ENCODE peak calls at places on chromosomes 6 and 20, in seven cellular contexts. S, H, L, C, M, Q and E are unnamed samples.

GRCh38 chr6:63236398-63236817 is 25.1 kb downstream of the FKBP1C start:
- DNase-seq in S (no peak), H (no peak), L (no peak), C (no peak), M (peak; percentile 14), Q (no peak), E (no peak)

GRCh38 chr6:93417421-93417996 is 1.9 kb downstream of the EPHA7 start:
- DNase-seq in S (no peak), H (peak; percentile 79), L (peak; percentile 6), C (peak; percentile 20), M (no peak), Q (no peak), E (no peak)

GRCh38 chr6:41247882-41248707 is 19.9 kb downstream of the TREML4 start:
- DNase-seq in S (no peak), H (no peak), L (no peak), C (no peak), M (no peak), Q (no peak), E (no peak)

GRCh38 chr6:30818426-30818841 is 65.9 kb upstream of the DDR1 start:
- DNase-seq in S (no peak), H (no peak), L (peak; percentile 41), C (peak; percentile 82), M (no peak), Q (peak; percentile 88), E (peak; percentile 92)

GRCh38 chr6:87200469-87201174 is 45.3 kb downstream of the ZNF292 start:
- DNase-seq in S (no peak), H (no peak), L (no peak), C (no peak), M (peak; percentile 14), Q (peak; percentile 46), E (peak; percentile 79)

GRCh38 chr6:89487864-89488263 is 54.9 kb downstream of the ANKRD6 start:
- DNase-seq in S (no peak), H (no peak), L (no peak), C (no peak), M (no peak), Q (no peak), E (no peak)

GRCh38 chr6:27811383-27811782 is 100.8 kb downstream of the OR2B2 start:
- DNase-seq in S (no peak), H (no peak), L (no peak), C (no peak), M (peak; percentile 37), Q (no peak), E (no peak)

GRCh38 chr6:84774174-84775158 is 10.1 kb upstream of the TBX18 start:
- DNase-seq in S (peak; percentile 58), H (peak; percentile 65), L (peak; percentile 79), C (no peak), M (no peak), Q (peak; percentile 51), E (peak; percentile 54)

GRCh38 chr20:953742-954141 is 37.6 kb upstream of the ANGPT4 start:
- DNase-seq in S (no peak), H (peak; percentile 45), L (no peak), C (no peak), M (peak; percentile 16), Q (peak; percentile 5), E (peak; percentile 8)

GRCh38 chr20:18012901-18013300 is 44.1 kb downstream of the MGME1 start:
- DNase-seq in S (no peak), H (no peak), L (no peak), C (no peak), M (no peak), Q (no peak), E (no peak)

GRCh38 chr20:1761116-1761515 is 103.5 kb upstream of the SIRPG start:
- DNase-seq in S (no peak), H (no peak), L (peak; percentile 31), C (peak; percentile 95), M (no peak), Q (peak; percentile 93), E (peak; percentile 86)

GRCh38 chr20:1296117-1296610 is 30.1 kb downstream of the SNPH start:
- DNase-seq in S (no peak), H (no peak), L (no peak), C (no peak), M (no peak), Q (no peak), E (no peak)

GRCh38 chr20:24994186-24994465 is 1.6 kb upstream of the APMAP start:
- DNase-seq in S (no peak), H (no peak), L (no peak), C (no peak), M (no peak), Q (no peak), E (no peak)

GRCh38 chr20:18628330-18628941 is 40.6 kb downstream of the DTD1 start:
- DNase-seq in S (no peak), H (peak; percentile 49), L (no peak), C (no peak), M (no peak), Q (no peak), E (no peak)

GRCh38 chr20:57501461-57502330 is 23.2 kb downstream of the CTCFL start:
- DNase-seq in S (no peak), H (no peak), L (no peak), C (no peak), M (peak; percentile 39), Q (no peak), E (peak; percentile 46)

GRCh38 chr6:89116702-89117101 is 1.2 kb downstream of the SRSF12 start:
- DNase-seq in S (no peak), H (no peak), L (no peak), C (no peak), M (no peak), Q (no peak), E (no peak)

GRCh38 chr6:159952289-159953005 is 16.4 kb upstream of the IGF2R start:
- DNase-seq in S (no peak), H (no peak), L (no peak), C (no peak), M (no peak), Q (no peak), E (no peak)

GRCh38 chr6:154485784-154486183 is 24.7 kb downstream of the CNKSR3 start:
- DNase-seq in S (no peak), H (no peak), L (no peak), C (no peak), M (no peak), Q (no peak), E (no peak)

GRCh38 chr6:111952821-111953535 is 79.7 kb upstream of the FYN start:
- DNase-seq in S (no peak), H (no peak), L (no peak), C (no peak), M (peak; percentile 38), Q (peak; percentile 78), E (peak; percentile 87)

GRCh38 chr6:158086054-158086705 is 81.9 kb downstream of the SERAC1 start:
- DNase-seq in S (no peak), H (no peak), L (no peak), C (peak; percentile 64), M (peak; percentile 96), Q (peak; percentile 74), E (peak; percentile 93)

GRCh38 chr6:161368514-161368913 is 94.7 kb upstream of the AGPAT4 start:
- DNase-seq in S (no peak), H (no peak), L (no peak), C (no peak), M (no peak), Q (no peak), E (no peak)

GRCh38 chr6:22251331-22251730 is 45.5 kb downstream of the PRL start:
- DNase-seq in S (no peak), H (no peak), L (peak; percentile 18), C (peak; percentile 74), M (no peak), Q (peak; percentile 66), E (peak; percentile 56)

GRCh38 chr6:166415306-166415705 is 32.6 kb upstream of the MPC1 start:
- DNase-seq in S (no peak), H (no peak), L (no peak), C (no peak), M (no peak), Q (no peak), E (no peak)

GRCh38 chr20:44601801-44602204 is 19.4 kb downstream of the PKIG start:
- DNase-seq in S (peak; percentile 71), H (no peak), L (peak; percentile 93), C (peak; percentile 86), M (no peak), Q (peak; percentile 84), E (peak; percentile 86)

GRCh38 chr6:128641701-128642100 is 121.3 kb upstream of the PTPRK start:
- DNase-seq in S (no peak), H (no peak), L (no peak), C (no peak), M (no peak), Q (peak; percentile 59), E (peak; percentile 70)
- TF ChIP-seq CTCF in S (no peak), H (no peak), L (no peak), C (no peak), M (no peak), Q (no peak), E (no peak)

GRCh38 chr6:135853986-135854385 is 2.5 kb downstream of the PDE7B start:
- DNase-seq in S (no peak), H (no peak), L (no peak), C (peak; percentile 26), M (no peak), Q (peak; percentile 31), E (peak; percentile 8)
- H3K4me3 ChIP-seq in S (peak overlapping the region; percentile 17), H (no peak overlapping the region), L (no peak overlapping the region), C (no peak overlapping the region), M (no peak overlapping the region), Q (no peak overlapping the region), E (no peak overlapping the region)

DNA sequence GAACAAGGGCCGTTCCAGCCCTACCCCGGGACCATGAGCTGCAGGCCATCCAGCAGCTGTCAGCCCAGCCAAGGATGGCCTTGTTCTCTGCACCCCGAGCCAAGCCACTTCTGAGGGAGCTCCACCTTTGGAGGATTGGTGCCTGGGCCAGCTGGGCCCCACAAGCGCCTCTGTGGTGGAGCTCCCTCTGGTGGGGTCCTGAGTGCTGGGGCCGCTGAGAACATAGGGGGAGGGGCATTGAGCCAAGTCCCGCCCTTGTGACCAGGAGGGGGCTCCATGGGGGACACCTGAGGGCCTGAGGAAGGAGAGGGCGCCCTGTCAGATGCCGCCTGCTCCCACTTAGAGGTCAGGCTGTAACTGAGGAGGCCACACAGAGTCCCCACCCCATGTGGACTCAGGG is 43.2 kb downstream of the YTHDF1 start:
- DNase-seq in S (no peak), H (no peak), L (no peak), C (no peak), M (peak; percentile 38), Q (no peak), E (no peak)
- TF ChIP-seq CTCF in S (no peak), H (peak; percentile 22), L (peak; percentile 38), C (no peak), M (peak; percentile 3), Q (no peak), E (no peak)

DNA sequence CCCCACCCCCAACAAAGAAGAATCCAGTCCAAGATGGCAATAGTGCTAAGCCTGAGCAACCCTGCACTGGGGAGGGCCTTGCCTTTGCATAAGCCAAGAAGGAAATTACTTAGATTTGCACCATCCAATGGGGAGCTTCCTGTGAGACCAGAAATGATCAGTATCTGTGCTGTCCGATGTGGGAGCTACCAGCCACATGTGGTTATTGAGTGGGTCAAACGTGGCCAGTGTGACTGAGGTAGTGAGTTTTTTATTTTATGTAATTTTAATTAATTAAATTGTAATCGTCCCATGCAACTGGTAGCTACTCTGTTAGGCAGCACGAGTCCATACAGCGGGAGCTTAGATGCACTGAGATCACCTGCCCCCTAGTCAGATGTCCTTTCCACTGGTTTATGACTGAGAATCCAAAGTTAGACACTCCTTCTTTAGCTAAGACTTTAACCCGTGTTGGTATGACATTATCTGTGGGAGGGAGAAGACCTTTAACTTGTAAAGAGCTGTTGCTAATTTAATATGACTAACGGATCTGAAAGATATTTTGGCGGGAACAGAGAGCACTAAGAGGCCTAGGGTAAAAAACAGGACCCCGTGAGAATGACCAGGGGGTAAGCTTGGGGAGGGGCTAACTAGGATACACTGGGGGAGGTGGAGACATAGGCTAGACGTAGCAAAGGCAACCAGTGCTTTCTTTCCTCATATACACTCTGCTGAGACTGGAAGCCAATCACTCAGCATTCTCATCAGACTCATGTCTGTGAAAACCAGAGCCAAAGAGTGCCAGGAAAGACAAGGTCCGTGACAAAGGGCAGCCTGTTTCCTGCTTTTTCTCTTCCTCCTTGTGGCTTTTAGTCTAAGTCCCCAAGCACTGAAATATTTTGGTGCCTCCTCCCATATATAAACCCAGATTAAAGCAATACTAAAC is 97.6 kb upstream of the NEDD9 start:
- DNase-seq in S (no peak), H (no peak), L (peak; percentile 53), C (no peak), M (peak; percentile 66), Q (no peak), E (no peak)
- H3K4me3 ChIP-seq in S (no peak overlapping the region), H (no peak overlapping the region), L (no peak overlapping the region), C (no peak overlapping the region), M (no peak overlapping the region), Q (no peak overlapping the region), E (no peak overlapping the region)